ENCODE peak calls at places on chromosomes 7 and 10, in four cellular contexts. F is mammary epithelial cell, O is HL-60, E is RWPE1. T is an unnamed sample.

GRCh38 chr10:72883861-72884260 is 9.7 kb upstream of the OIT3 start:
- DNase-seq in O (no peak), F (peak; percentile 35), E (no peak), T (no peak)

GRCh38 chr7:435518-436366 is 83.9 kb downstream of the PDGFA start:
- DNase-seq in E (peak; percentile 51), F (peak; percentile 47), O (no peak), T (peak; percentile 55)

GRCh38 chr10:22356324-22356873 is 11.1 kb downstream of the SPAG6 start:
- DNase-seq in E (no peak), F (no peak), O (no peak), T (no peak)

GRCh38 chr7:129828989-129829676 is 123.6 kb downstream of the UBE2H start:
- DNase-seq in O (peak; percentile 77), F (peak; percentile 31), E (no peak), T (no peak)

GRCh38 chr10:92965314-92965713 is 95.3 kb upstream of the CYP26C1 start:
- DNase-seq in O (no peak), F (peak; percentile 28), E (peak; percentile 55), T (no peak)

GRCh38 chr7:122092964-122093797 is 50.9 kb downstream of the AASS start:
- DNase-seq in E (peak; percentile 36), F (peak; percentile 72), O (peak; percentile 55), T (peak; percentile 73)

GRCh38 chr10:5014936-5015335 is 11.3 kb upstream of the AKR1C2 start:
- DNase-seq in F (no peak), O (no peak), E (no peak), T (no peak)

GRCh38 chr7:24299192-24299591 is 15.2 kb downstream of the NPY start:
- DNase-seq in F (no peak), E (no peak), O (no peak), T (no peak)

GRCh38 chr10:133614830-133615580 is 11.6 kb downstream of the FRG2B start:
- DNase-seq in O (no peak), F (no peak), E (no peak), T (no peak)